ENCODE peak calls at places on chromosomes 3 and 15, in five cellular contexts. One of them, this sample, is unnamed. For H3K79me2, the result is how much of the 10 kb centered on the place peaks cover.

GRCh38 chr15:62306851-62307504 is 141.9 kb upstream of the C2CD4B start:
- DNase-seq in HepG2: peak
- DNase-seq in HCT116: peak
- DNase-seq in K562: peak
- DNase-seq in H1: no peak
- DNase-seq in this sample: peak

GRCh38 chr3:61857297-61857696 is 295.9 kb downstream of the PTPRG start:
- DNase-seq in HepG2: no peak
- DNase-seq in HCT116: no peak
- DNase-seq in K562: no peak
- DNase-seq in H1: no peak
- DNase-seq in this sample: no peak

GRCh38 chr3:42025388-42026138 is 63.7 kb upstream of the ULK4 start:
- DNase-seq in HepG2: no peak
- DNase-seq in HCT116: peak
- DNase-seq in K562: peak
- DNase-seq in H1: no peak
- DNase-seq in this sample: peak

GRCh38 chr15:88725305-88726220 is 77.7 kb upstream of the ACAN start:
- DNase-seq in HepG2: no peak
- DNase-seq in HCT116: no peak
- DNase-seq in K562: no peak
- DNase-seq in H1: no peak
- DNase-seq in this sample: no peak

GRCh38 chr3:99665017-99665416 is 26.6 kb downstream of the COL8A1 start:
- DNase-seq in HepG2: no peak
- DNase-seq in HCT116: no peak
- DNase-seq in K562: no peak
- DNase-seq in H1: no peak
- DNase-seq in this sample: no peak

GRCh38 chr3:52372822-52373504 is 56.8 kb downstream of the DNAH1 start:
- DNase-seq in HepG2: no peak
- DNase-seq in HCT116: no peak
- DNase-seq in K562: peak
- DNase-seq in H1: no peak
- DNase-seq in this sample: no peak

GRCh38 chr15:64749999-64750657 is 25.3 kb downstream of the RBPMS2 start:
- DNase-seq in HepG2: no peak
- DNase-seq in HCT116: no peak
- DNase-seq in K562: peak
- DNase-seq in H1: peak
- DNase-seq in this sample: peak

GRCh38 chr15:98853593-98854420 is 153.8 kb downstream of the PGPEP1L start:
- DNase-seq in HepG2: no peak
- DNase-seq in HCT116: no peak
- DNase-seq in K562: no peak
- DNase-seq in H1: no peak
- DNase-seq in this sample: no peak

GRCh38 chr3:50352762-50353161 is 2.1 kb downstream of the CYB561D2 start:
- DNase-seq in HepG2: no peak
- DNase-seq in HCT116: no peak
- DNase-seq in K562: no peak
- DNase-seq in H1: no peak
- DNase-seq in this sample: no peak

GRCh38 chr3:156581954-156582353 is 27.0 kb upstream of the SSR3 start:
- DNase-seq in HepG2: no peak
- DNase-seq in HCT116: no peak
- DNase-seq in K562: no peak
- DNase-seq in H1: no peak
- DNase-seq in this sample: no peak

GRCh38 chr3:122902326-122902725 is 107.5 kb downstream of the SLC49A4 start:
- DNase-seq in HepG2: no peak
- DNase-seq in HCT116: no peak
- DNase-seq in K562: no peak
- DNase-seq in H1: no peak
- DNase-seq in this sample: no peak

GRCh38 chr15:39232512-39232911 is 348.4 kb upstream of the THBS1 start:
- DNase-seq in HepG2: no peak
- DNase-seq in HCT116: no peak
- DNase-seq in K562: no peak
- DNase-seq in H1: no peak
- DNase-seq in this sample: peak

GRCh38 chr3:50336452-50337174 is 4.0 kb downstream of the RASSF1 start:
- DNase-seq in HepG2: no peak
- DNase-seq in HCT116: no peak
- DNase-seq in K562: peak
- DNase-seq in H1: no peak
- DNase-seq in this sample: no peak

GRCh38 chr15:76057332-76058000 is 2.3 kb upstream of the TMEM266 start:
- DNase-seq in HepG2: peak
- DNase-seq in HCT116: no peak
- DNase-seq in K562: peak
- DNase-seq in H1: no peak
- DNase-seq in this sample: peak

GRCh38 chr15:35963316-35963715 is 417.4 kb upstream of the DPH6 start:
- DNase-seq in HepG2: no peak
- DNase-seq in HCT116: no peak
- DNase-seq in K562: no peak
- DNase-seq in H1: no peak
- DNase-seq in this sample: no peak

DNA sequence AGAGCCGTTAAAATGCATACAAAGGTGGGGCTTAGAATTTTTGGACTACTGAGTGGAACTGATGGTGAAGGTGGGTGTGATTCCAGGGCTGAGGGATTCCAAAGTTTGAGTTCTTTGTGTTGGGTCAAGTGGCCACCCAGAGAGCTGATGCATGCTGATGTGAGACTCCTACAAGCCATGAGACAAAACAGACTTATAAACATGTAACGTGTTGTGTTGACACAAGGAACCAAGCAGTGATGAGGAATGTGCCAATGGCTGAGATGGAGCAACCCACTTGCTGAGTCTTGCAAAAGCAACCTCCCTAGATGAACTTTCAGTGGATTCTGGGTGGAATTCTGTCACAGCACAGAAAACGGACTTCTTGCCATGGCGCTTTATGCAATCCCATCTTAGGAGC is 289.0 kb downstream of the TLE3 start:
- DNase-seq in HepG2: no peak
- DNase-seq in HCT116: no peak
- DNase-seq in K562: no peak
- DNase-seq in H1: no peak
- DNase-seq in this sample: no peak
- H3K79me2 ChIP-seq in HepG2: under half
- H3K79me2 ChIP-seq in HCT116: under half
- H3K79me2 ChIP-seq in K562: under half
- H3K79me2 ChIP-seq in H1: under half
- H3K79me2 ChIP-seq in this sample: under half

GRCh38 chr3:152309535-152310317 is 41.0 kb downstream of the MBNL1 start:
- DNase-seq in HepG2: no peak
- DNase-seq in HCT116: no peak
- DNase-seq in K562: no peak
- DNase-seq in H1: no peak
- DNase-seq in this sample: no peak
- TF ChIP-seq SIN3A in HepG2: no peak
- TF ChIP-seq SIN3A in HCT116: no peak
- TF ChIP-seq SIN3A in K562: no peak
- TF ChIP-seq SIN3A in H1: no peak
- TF ChIP-seq SIN3A in this sample: no peak

DNA sequence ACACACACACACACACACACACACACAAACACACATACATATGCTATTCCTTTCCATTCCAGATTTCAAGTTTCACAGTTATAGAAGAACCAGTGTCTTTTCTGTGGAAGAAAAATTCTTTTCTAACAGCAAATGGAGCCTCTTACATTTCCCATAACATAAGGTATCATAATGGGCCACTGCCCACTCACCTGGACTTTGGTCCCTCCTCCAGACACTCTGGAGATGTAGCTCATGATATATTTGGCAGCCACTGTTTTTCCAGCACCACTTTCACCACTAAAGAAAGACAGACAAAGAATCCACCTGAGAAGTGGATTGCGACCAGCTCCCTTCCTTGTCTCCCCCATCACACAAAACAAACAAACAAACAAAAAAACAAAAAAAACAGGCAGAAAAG is 29.8 kb downstream of the LDHAL6B start:
- DNase-seq in HepG2: peak
- DNase-seq in HCT116: no peak
- DNase-seq in K562: no peak
- DNase-seq in H1: no peak
- DNase-seq in this sample: no peak
- H3K79me2 ChIP-seq in HepG2: under half
- H3K79me2 ChIP-seq in HCT116: under half
- H3K79me2 ChIP-seq in K562: under half
- H3K79me2 ChIP-seq in H1: under half
- H3K79me2 ChIP-seq in this sample: under half

GRCh38 chr15:85924088-85924487 is 129.4 kb upstream of the KLHL25 start:
- DNase-seq in HepG2: no peak
- DNase-seq in HCT116: no peak
- DNase-seq in K562: no peak
- DNase-seq in H1: no peak
- DNase-seq in this sample: no peak
- TF ChIP-seq SIN3A in HepG2: no peak
- TF ChIP-seq SIN3A in HCT116: no peak
- TF ChIP-seq SIN3A in K562: no peak
- TF ChIP-seq SIN3A in H1: no peak
- TF ChIP-seq SIN3A in this sample: no peak

GRCh38 chr15:37081985-37082384 is 18.4 kb downstream of the MEIS2 start:
- DNase-seq in HepG2: no peak
- DNase-seq in HCT116: no peak
- DNase-seq in K562: no peak
- DNase-seq in H1: no peak
- DNase-seq in this sample: no peak
- H3K79me2 ChIP-seq in HepG2: under half
- H3K79me2 ChIP-seq in HCT116: under half
- H3K79me2 ChIP-seq in K562: under half
- H3K79me2 ChIP-seq in H1: under half
- H3K79me2 ChIP-seq in this sample: half or more

DNA sequence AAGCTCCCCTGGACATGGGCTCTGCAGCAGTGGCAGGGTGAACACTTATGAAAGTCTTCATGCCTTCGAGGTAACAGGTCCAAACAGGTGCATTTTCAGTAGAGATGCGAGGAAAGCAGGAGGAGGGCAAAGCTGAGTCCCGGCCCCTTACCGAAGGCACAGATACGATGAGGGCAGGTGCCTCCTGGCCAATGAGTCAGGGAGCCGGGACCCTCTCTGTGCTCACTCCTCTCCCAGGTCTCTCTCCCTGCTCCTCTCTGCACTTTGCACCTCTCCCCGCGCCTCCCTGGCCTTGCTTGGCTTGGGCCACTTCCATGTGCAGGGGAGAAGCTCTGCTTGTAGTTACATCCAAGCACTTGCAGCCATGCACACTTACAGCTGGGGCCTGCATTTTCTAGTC is 187.1 kb downstream of the ATP10A start:
- DNase-seq in HepG2: no peak
- DNase-seq in HCT116: no peak
- DNase-seq in K562: no peak
- DNase-seq in H1: no peak
- DNase-seq in this sample: no peak
- TF ChIP-seq SIN3A in HepG2: no peak
- TF ChIP-seq SIN3A in HCT116: no peak
- TF ChIP-seq SIN3A in K562: no peak
- TF ChIP-seq SIN3A in H1: no peak
- TF ChIP-seq SIN3A in this sample: no peak

GRCh38 chr3:105293441-105293840 is 73.3 kb upstream of the ALCAM start:
- DNase-seq in HepG2: no peak
- DNase-seq in HCT116: no peak
- DNase-seq in K562: no peak
- DNase-seq in H1: no peak
- DNase-seq in this sample: no peak
- H3K79me2 ChIP-seq in HepG2: under half
- H3K79me2 ChIP-seq in HCT116: under half
- H3K79me2 ChIP-seq in K562: under half
- H3K79me2 ChIP-seq in H1: under half
- H3K79me2 ChIP-seq in this sample: under half

DNA sequence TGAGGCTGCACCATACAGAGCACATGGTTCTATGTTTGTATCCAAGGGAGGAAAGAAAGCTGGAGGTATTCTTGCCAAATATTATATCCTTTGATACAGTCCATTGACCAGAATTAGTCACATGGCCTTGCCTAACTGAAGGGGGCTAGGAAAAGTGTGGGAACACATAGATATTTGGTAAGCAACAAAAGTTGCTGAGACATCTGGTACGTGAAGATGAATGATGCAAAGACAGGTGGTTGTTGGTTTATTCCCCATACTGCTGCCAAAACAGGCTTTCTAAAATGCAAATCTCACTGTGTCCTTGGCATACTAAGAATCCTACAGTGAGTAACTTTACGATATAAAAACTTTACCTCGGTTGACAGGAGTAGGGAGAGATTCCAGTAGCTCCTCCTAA is 162.2 kb downstream of the VGLL3 start:
- DNase-seq in HepG2: no peak
- DNase-seq in HCT116: no peak
- DNase-seq in K562: no peak
- DNase-seq in H1: no peak
- DNase-seq in this sample: no peak
- TF ChIP-seq SIN3A in HepG2: no peak
- TF ChIP-seq SIN3A in HCT116: no peak
- TF ChIP-seq SIN3A in K562: no peak
- TF ChIP-seq SIN3A in H1: no peak
- TF ChIP-seq SIN3A in this sample: no peak

This sample was measured in SK-N-SH.